ENCODE peak calls at places on chromosomes 1 and 21, in ten cellular contexts. W, X, V, G, T, P, J, U, Q and A are unnamed samples.
A peak's percentile ranks its signal among the peaks of the same experiment; 100 is the strongest.

GRCh38 chr1:243513726-243514491 is 258.1 kb downstream of the SDCCAG8 start:
- DNase-seq in W (no peak), X (no peak), V (no peak), G (no peak), T (peak; percentile 71), P (no peak), J (no peak), U (no peak), Q (no peak), A (no peak)

GRCh38 chr1:10724948-10725852 is 71.2 kb downstream of the CASZ1 start:
- DNase-seq in W (no peak), X (no peak), V (no peak), G (no peak), T (no peak), P (peak; percentile 49), J (no peak), U (no peak), Q (no peak), A (peak; percentile 24)

GRCh38 chr1:19762175-19762779 is 37.4 kb downstream of the TMCO4 start:
- DNase-seq in W (peak; percentile 29), X (no peak), V (peak; percentile 88), G (no peak), T (no peak), P (no peak), J (peak; percentile 6), U (peak; percentile 6), Q (no peak), A (peak; percentile 32)

GRCh38 chr1:95534985-95535384 is 301.0 kb downstream of the RWDD3 start:
- DNase-seq in W (no peak), X (no peak), V (peak; percentile 43), G (no peak), T (no peak), P (no peak), J (no peak), U (no peak), Q (no peak), A (no peak)

GRCh38 chr21:29258626-29259335 is 39.9 kb upstream of the BACH1 start:
- DNase-seq in W (no peak), X (no peak), V (no peak), G (no peak), T (no peak), P (no peak), J (no peak), U (peak; percentile 20), Q (no peak), A (no peak)

GRCh38 chr1:60904079-60904852 is 178.1 kb upstream of the NFIA start:
- DNase-seq in W (no peak), X (no peak), V (no peak), G (peak; percentile 64), T (no peak), P (no peak), J (no peak), U (no peak), Q (no peak), A (no peak)

GRCh38 chr21:45373991-45374816 is 30.8 kb upstream of the COL18A1 start:
- DNase-seq in W (no peak), X (peak; percentile 56), V (no peak), G (no peak), T (no peak), P (no peak), J (no peak), U (no peak), Q (no peak), A (no peak)

GRCh38 chr1:48246727-48247126 is 24.2 kb downstream of the SLC5A9 start:
- DNase-seq in W (no peak), X (peak; percentile 79), V (no peak), G (no peak), T (no peak), P (peak; percentile 57), J (no peak), U (no peak), Q (no peak), A (no peak)

DNA sequence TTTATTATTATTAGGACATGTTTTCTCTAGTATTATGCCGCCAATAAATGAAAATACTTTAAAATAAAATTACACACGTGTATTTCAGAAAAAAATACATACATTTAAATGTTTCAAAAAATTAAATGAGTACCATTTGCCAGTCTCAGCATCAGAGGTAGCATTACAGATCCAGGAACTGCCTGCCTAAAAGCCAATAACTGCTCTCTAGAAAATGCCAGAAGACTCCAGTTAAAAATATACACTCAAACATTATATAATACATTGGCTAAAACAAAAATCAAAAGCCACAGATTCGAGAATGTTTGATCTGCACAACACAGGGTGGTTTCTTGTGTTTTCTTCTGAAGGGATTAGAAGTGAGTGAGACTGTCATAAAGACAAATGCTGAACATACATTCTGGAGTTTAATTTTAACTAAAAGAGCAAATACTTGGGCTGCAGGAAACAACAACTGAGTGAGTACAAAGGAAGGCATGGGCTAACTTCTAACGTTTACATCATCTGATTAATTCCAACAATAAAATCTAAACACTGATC is 105.5 kb downstream of the RERE start:
- DNase-seq in W (no peak), X (no peak), V (no peak), G (no peak), T (peak; percentile 58), P (no peak), J (no peak), U (peak; percentile 91), Q (no peak), A (no peak)
- H3K4me3 ChIP-seq in W (no peak overlapping the region), X (no peak overlapping the region), V (no peak overlapping the region), G (no peak overlapping the region), T (peak overlapping the region; percentile 47), P (no peak overlapping the region), J (no peak overlapping the region), U (peak overlapping the region; percentile 42), Q (no peak overlapping the region), A (no peak overlapping the region)

GRCh38 chr21:26007911-26008579 is 162.5 kb downstream of the APP start:
- DNase-seq in W (no peak), X (no peak), V (no peak), G (no peak), T (no peak), P (no peak), J (no peak), U (no peak), Q (no peak), A (no peak)

GRCh38 chr21:26003428-26003827 is 167.1 kb downstream of the APP start:
- DNase-seq in W (no peak), X (no peak), V (no peak), G (no peak), T (no peak), P (no peak), J (no peak), U (no peak), Q (no peak), A (no peak)

GRCh38 chr21:25999935-26000582 is 170.5 kb downstream of the APP start:
- DNase-seq in W (peak; percentile 8), X (peak; percentile 84), V (no peak), G (no peak), T (no peak), P (no peak), J (peak; percentile 37), U (no peak), Q (no peak), A (no peak)

GRCh38 chr21:26001356-26001755 is 169.2 kb downstream of the APP start:
- DNase-seq in W (no peak), X (no peak), V (no peak), G (no peak), T (no peak), P (no peak), J (no peak), U (no peak), Q (no peak), A (no peak)

GRCh38 chr21:26005464-26005863 is 165.1 kb downstream of the APP start:
- DNase-seq in W (no peak), X (no peak), V (no peak), G (no peak), T (peak; percentile 63), P (no peak), J (no peak), U (no peak), Q (no peak), A (no peak)
- H3K27ac ChIP-seq in W (no peak overlapping the region), X (no peak overlapping the region), V (no peak overlapping the region), G (no peak overlapping the region), T (peak overlapping the region; percentile 7), P (no peak overlapping the region), J (no peak overlapping the region), U (no peak overlapping the region), Q (no peak overlapping the region), A (no peak overlapping the region)

DNA sequence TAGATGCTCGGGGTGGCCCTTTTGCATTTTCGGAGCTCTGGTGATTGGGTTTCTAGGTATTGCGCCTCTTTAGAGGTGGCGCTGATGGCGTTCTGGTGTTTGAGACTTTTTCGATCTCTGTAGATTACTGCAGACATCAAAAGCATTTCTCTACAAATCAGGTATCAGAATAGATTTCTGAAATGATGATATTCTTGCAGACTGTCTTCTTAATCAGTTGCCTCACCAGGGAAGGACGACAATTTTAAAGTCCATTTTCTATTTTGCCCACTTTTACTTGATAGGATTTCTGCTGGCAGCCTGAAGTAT is 65.2 kb upstream of the VAMP3 start:
- DNase-seq in W (no peak), X (no peak), V (no peak), G (no peak), T (no peak), P (no peak), J (no peak), U (no peak), Q (no peak), A (no peak)
- H3K4me3 ChIP-seq in W (peak overlapping the region; percentile 28), X (no peak overlapping the region), V (peak overlapping the region; percentile 40), G (peak overlapping the region; percentile 53), T (no peak overlapping the region), P (peak overlapping the region; percentile 78), J (no peak overlapping the region), U (no peak overlapping the region), Q (peak overlapping the region; percentile 54), A (peak overlapping the region; percentile 55)

GRCh38 chr1:42841010-42841409 is 5.4 kb upstream of the ZNF691 start:
- DNase-seq in W (no peak), X (no peak), V (no peak), G (no peak), T (no peak), P (no peak), J (no peak), U (no peak), Q (no peak), A (no peak)
- H3K27ac ChIP-seq in W (no peak overlapping the region), X (no peak overlapping the region), V (no peak overlapping the region), G (no peak overlapping the region), T (no peak overlapping the region), P (no peak overlapping the region), J (no peak overlapping the region), U (no peak overlapping the region), Q (no peak overlapping the region), A (no peak overlapping the region)

DNA sequence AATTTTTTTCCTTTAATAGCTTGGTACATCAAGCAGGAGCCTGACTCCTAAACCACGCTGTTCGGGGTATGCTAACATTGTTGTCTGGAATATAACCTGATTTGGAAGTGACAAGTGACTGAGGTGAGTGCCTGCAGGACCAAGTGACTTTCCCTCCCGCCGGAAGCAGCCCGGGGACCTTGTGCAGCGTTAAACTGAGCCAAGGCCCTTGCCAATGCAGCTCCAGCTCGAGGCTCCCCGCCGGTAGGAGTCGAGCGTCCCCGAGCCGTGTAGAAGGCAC is 716 bp upstream of the MTARC1 start:
- DNase-seq in W (no peak), X (no peak), V (no peak), G (no peak), T (no peak), P (no peak), J (no peak), U (no peak), Q (no peak), A (no peak)
- H3K4me3 ChIP-seq in W (no peak overlapping the region), X (no peak overlapping the region), V (no peak overlapping the region), G (peak overlapping the region; percentile 43), T (no peak overlapping the region), P (no peak overlapping the region), J (no peak overlapping the region), U (peak overlapping the region; percentile 64), Q (peak overlapping the region; percentile 45), A (peak overlapping the region; percentile 57)